ENCODE peak calls at places on chromosome 18, in four cellular contexts. A is GM12878, X is HepG2, O is K562. Q is an unnamed sample.

GRCh38 chr18:3162181-3162580 is 57.6 kb downstream of the MYOM1 start:
- DNase-seq in A (no peak), X (no peak), O (no peak), Q (no peak)

GRCh38 chr18:79250236-79250993 is 145.3 kb upstream of the NFATC1 start:
- DNase-seq in A (no peak), X (no peak), O (no peak), Q (no peak)

GRCh38 chr18:8627107-8627472 is 17.9 kb downstream of the RAB12 start:
- DNase-seq in A (no peak), X (no peak), O (no peak), Q (no peak)

GRCh38 chr18:5628512-5629255 is 84.9 kb upstream of the EPB41L3 start:
- DNase-seq in A (no peak), X (no peak), O (no peak), Q (peak)

GRCh38 chr18:25830787-25831186 is 259.6 kb downstream of the SS18 start:
- DNase-seq in A (no peak), X (peak), O (no peak), Q (no peak)

GRCh38 chr18:7877609-7878008 is 310.5 kb downstream of the PTPRM start:
- DNase-seq in A (peak), X (peak), O (no peak), Q (peak)

GRCh38 chr18:58476521-58477210 is 152.2 kb downstream of the ALPK2 start:
- DNase-seq in A (no peak), X (no peak), O (no peak), Q (no peak)

GRCh38 chr18:32308493-32309120 is 118.8 kb downstream of the MEP1B start:
- DNase-seq in A (no peak), X (no peak), O (no peak), Q (peak)

GRCh38 chr18:33372442-33372841 is 68.1 kb downstream of the CCDC178 start:
- DNase-seq in A (no peak), X (no peak), O (no peak), Q (no peak)

GRCh38 chr18:62898359-62898758 is 183.0 kb downstream of the PHLPP1 start:
- DNase-seq in A (peak), X (peak), O (no peak), Q (no peak)

GRCh38 chr18:11553098-11553940 is 56.1 kb upstream of the SLC35G4 start:
- DNase-seq in A (no peak), X (peak), O (peak), Q (peak)

GRCh38 chr18:361100-361732 is 93.4 kb upstream of the THOC1 start:
- DNase-seq in A (no peak), X (no peak), O (no peak), Q (no peak)

GRCh38 chr18:79720359-79720733 is 40.7 kb downstream of the CTDP1 start:
- DNase-seq in A (no peak), X (no peak), O (no peak), Q (peak)

GRCh38 chr18:61742555-61743429 is 150.0 kb downstream of the RNF152 start:
- DNase-seq in A (no peak), X (no peak), O (no peak), Q (no peak)

GRCh38 chr18:68445131-68445530 is 269.8 kb downstream of the TMX3 start:
- DNase-seq in A (no peak), X (no peak), O (no peak), Q (no peak)

GRCh38 chr18:22113144-22113813 is 56.1 kb upstream of the GATA6 start:
- DNase-seq in A (no peak), X (peak), O (no peak), Q (no peak)

GRCh38 chr18:43830905-43831304 is 553.6 kb upstream of the SYT4 start:
- DNase-seq in A (no peak), X (no peak), O (no peak), Q (no peak)

GRCh38 chr18:80246656-80247402 is 485 bp downstream of the PARD6G start:
- DNase-seq in A (no peak), X (no peak), O (peak), Q (peak)

GRCh38 chr18:61860302-61860701 is 32.5 kb downstream of the RNF152 start:
- DNase-seq in A (no peak), X (no peak), O (no peak), Q (no peak)

GRCh38 chr18:12585218-12585617 is 72.7 kb downstream of the SPIRE1 start:
- DNase-seq in A (no peak), X (no peak), O (no peak), Q (no peak)

GRCh38 chr18:11387880-11388279 is 221.5 kb upstream of the SLC35G4 start:
- DNase-seq in A (no peak), X (peak), O (peak), Q (peak)

GRCh38 chr18:6920099-6920955 is 190.8 kb downstream of the ARHGAP28 start:
- DNase-seq in A (no peak), X (peak), O (peak), Q (peak)

GRCh38 chr18:57737661-57738060 is 65.5 kb downstream of the ATP8B1 start:
- DNase-seq in A (no peak), X (peak), O (no peak), Q (peak)

DNA sequence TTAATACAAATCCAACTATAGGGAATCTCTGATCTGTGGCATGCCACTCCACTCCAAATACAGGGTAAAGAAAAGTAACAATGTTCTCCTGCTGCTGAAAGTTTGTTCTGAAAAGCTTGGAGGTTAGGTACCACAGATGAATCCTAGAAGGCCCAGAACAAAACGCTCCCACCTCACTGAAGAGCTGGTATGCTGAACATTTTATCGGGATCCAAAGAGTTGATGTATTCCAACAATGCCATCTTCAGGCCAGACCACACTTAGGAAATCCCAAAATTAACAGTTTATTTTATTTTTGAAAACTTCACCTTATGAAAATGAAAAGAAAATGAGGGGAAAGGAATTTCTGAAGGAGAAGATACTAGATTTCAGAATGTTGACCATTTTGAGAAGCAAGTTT is 145.1 kb upstream of the CDH19 start:
- DNase-seq in A (no peak), X (peak), O (no peak), Q (peak)
- TF ChIP-seq CHD4 in A (no peak), X (no peak), O (no peak), Q (no peak)

DNA sequence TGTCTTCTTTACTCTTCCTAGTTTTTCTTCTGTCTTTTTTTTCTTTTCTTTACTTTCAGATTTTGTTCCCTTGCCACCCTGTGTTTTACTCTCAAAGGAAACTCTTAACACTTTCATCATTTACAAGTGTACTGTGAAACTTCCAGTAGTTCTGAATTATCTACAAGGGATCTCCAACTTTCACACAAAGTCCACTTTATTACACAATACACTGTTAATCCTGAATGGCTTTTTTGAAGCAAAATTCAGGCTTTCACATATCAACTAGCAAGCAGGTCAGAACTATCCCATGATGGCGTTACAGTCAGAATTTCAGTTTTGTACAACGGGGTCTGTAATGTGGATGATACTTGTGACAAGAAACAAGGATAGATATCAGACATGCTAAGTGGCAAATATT is 34.5 kb downstream of the RMP24 start:
- DNase-seq in A (no peak), X (peak), O (no peak), Q (no peak)
- TF ChIP-seq CHD4 in A (no peak), X (no peak), O (no peak), Q (no peak)

GRCh38 chr18:40293311-40293710 is 1661.7 kb upstream of the PIK3C3 start:
- DNase-seq in A (no peak), X (no peak), O (no peak), Q (no peak)
- TF ChIP-seq CHD4 in A (no peak), X (no peak), O (no peak), Q (no peak)

DNA sequence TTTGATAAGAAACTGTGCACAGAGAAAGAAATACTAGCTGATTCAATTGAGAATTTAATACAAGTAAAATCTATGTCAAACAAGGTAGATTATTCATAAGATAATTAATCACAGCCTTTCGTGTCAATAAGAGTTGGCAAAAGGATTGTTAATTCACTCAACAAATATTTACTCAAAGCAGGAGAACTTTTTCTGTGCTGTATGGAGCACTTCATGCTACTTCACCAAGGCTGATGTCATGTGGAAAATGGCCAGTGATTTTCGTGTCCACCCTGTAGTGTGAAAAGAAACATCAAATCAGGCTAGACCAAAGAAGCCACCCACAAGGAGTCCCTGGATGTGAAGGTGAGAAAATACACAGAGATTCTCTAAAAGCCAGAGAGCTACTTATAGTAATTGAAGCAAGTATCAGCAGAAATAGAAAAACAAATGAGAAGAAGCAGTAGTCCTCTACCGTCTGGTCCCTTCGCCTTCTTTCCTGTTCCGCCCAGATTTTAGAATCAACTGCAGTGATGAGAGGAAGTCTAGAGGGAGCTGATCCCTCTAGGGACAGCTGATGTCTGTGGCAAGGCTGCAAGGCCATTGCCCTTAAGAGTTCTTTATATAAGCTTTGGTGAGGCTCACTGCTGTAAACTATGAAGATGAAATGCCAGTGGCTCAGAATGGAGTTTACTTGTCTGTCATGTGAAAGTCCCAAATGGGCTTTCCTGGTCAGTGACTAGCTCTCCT is 201.3 kb upstream of the APCDD1 start:
- DNase-seq in A (no peak), X (no peak), O (no peak), Q (no peak)
- TF ChIP-seq CHD4 in A (no peak), X (no peak), O (no peak), Q (no peak)

GRCh38 chr18:54641734-54642133 is 50.7 kb downstream of the DYNAP start:
- DNase-seq in A (no peak), X (no peak), O (no peak), Q (no peak)

DNA sequence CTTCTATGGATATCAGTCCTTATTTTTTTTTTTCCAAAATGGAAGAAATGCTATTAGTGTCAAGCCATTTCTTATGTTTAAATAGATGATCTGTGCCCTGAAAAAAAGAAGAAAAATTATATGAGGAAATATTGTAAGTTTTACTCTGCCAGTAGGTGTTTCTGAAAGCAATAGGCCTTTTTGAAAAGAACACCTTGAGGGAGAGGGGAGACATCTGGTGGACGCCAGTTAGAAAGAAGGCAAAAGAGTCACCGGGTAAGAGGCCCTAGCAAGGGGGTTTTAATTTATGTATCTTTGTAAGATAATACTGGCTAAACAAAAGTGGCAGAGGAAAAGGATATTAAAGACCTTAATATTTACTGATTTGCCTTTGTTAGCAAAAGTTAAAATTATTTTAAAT is 56.1 kb downstream of the DYNAP start:
- DNase-seq in A (no peak), X (peak), O (no peak), Q (no peak)
- TF ChIP-seq CHD4 in A (no peak), X (no peak), O (no peak), Q (no peak)

GRCh38 chr18:77124452-77124922 is 8.1 kb downstream of the MBP start:
- DNase-seq in A (peak), X (no peak), O (no peak), Q (no peak)

GRCh38 chr18:77129150-77129551 is 3.4 kb downstream of the MBP start:
- DNase-seq in A (no peak), X (no peak), O (no peak), Q (no peak)

GRCh38 chr18:77130229-77131099 is 2.1 kb downstream of the MBP start:
- DNase-seq in A (no peak), X (no peak), O (no peak), Q (no peak)

GRCh38 chr18:77131100-77131651 is 1.4 kb downstream of the MBP start:
- DNase-seq in A (no peak), X (no peak), O (no peak), Q (no peak)

GRCh38 chr18:77127769-77128671 is 4.6 kb downstream of the MBP start:
- DNase-seq in A (peak), X (no peak), O (no peak), Q (no peak)
- TF ChIP-seq CHD4 in A (no peak), X (no peak), O (no peak), Q (no peak)

DNA sequence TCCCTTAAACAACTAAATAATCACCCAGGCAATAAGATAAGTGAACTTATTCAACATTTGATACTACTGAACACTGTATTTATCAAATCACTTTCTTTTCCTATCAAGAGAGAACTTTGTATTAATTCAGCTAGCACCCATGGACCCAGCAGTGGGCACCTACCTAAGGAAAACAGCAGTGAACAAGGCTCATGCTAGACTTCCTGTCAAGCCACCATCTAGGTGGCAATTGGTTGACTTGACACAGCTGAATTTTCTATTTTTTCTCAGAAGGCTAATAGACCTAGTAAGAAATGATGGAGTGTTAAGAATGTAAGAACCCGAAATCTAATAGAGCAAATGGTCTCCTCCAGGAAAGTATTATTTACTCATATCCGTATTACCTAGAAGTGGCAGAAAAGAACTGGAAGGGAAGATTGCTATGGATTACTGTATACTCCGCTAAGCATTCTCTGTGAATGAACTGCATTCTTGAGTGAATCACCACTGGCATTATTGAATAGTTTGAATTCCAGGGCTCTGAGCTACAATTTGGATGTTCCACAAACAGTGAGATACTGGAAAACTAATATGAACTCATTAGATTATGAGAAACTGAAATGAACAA is 988.2 kb upstream of the CDH2 start:
- DNase-seq in A (no peak), X (peak), O (no peak), Q (peak)
- TF ChIP-seq CHD4 in A (no peak), X (no peak), O (no peak), Q (no peak)

GRCh38 chr18:74896390-74896991 is 298.8 kb downstream of the ZNF407 start:
- DNase-seq in A (no peak), X (peak), O (no peak), Q (peak)
- TF ChIP-seq CHD4 in A (no peak), X (no peak), O (no peak), Q (no peak)

GRCh38 chr18:40215981-40216380 is 1739.1 kb upstream of the PIK3C3 start:
- DNase-seq in A (no peak), X (no peak), O (no peak), Q (no peak)
- TF ChIP-seq CHD4 in A (no peak), X (no peak), O (no peak), Q (no peak)